ENCODE peak calls at places on chromosomes 6 and 20, in nine cellular contexts. S, H, M, R, Y, F, D, Q and A are unnamed samples.

GRCh38 chr6:15989397-15989796 is 139.5 kb upstream of the MYLIP start:
- DNase-seq in Y (no peak), R (no peak), S (peak; percentile 72), D (no peak), M (no peak), F (no peak), Q (no peak), H (no peak), A (no peak)

GRCh38 chr6:81734081-81734480 is 18.4 kb downstream of the TENT5A start:
- DNase-seq in F (no peak), H (no peak), Q (no peak), Y (no peak), S (no peak), M (peak; percentile 46), R (no peak), D (peak; percentile 49), A (no peak)

GRCh38 chr6:157732007-157732406 is 91.0 kb upstream of the SNX9 start:
- DNase-seq in F (no peak), H (no peak), S (no peak), R (no peak), D (no peak), Q (no peak), Y (no peak), M (no peak), A (no peak)

GRCh38 chr6:13873288-13874190 is 51.2 kb upstream of the RNF182 start:
- DNase-seq in Q (peak; percentile 88), Y (peak; percentile 92), H (peak; percentile 51), F (peak; percentile 58), R (no peak), M (peak; percentile 95), S (peak; percentile 5), D (peak; percentile 69), A (peak; percentile 49)

GRCh38 chr6:128284128-128284527 is 236.3 kb downstream of the PTPRK start:
- DNase-seq in M (no peak), R (no peak), D (no peak), Q (no peak), Y (no peak), H (no peak), F (no peak), S (no peak), A (no peak)

GRCh38 chr6:70956451-70957283 is at the start of gene B3GAT2:
- DNase-seq in M (peak; percentile 66), Q (no peak), D (no peak), Y (peak; percentile 70), F (peak; percentile 0), H (no peak), R (no peak), S (no peak), A (no peak)

GRCh38 chr6:106037060-106037459 is 49.1 kb upstream of the PRDM1 start:
- DNase-seq in R (no peak), Q (no peak), H (no peak), D (no peak), F (no peak), S (no peak), Y (no peak), M (no peak), A (no peak)

GRCh38 chr20:23132293-23132929 is 46.3 kb upstream of the CD93 start:
- DNase-seq in D (no peak), Q (peak; percentile 77), S (no peak), M (no peak), H (no peak), F (no peak), Y (no peak), R (no peak), A (no peak)

GRCh38 chr6:16737389-16737788 is 23.9 kb downstream of the ATXN1 start:
- DNase-seq in F (no peak), Y (no peak), R (no peak), H (no peak), M (peak; percentile 30), S (no peak), Q (no peak), D (no peak), A (no peak)

GRCh38 chr6:3737149-3737830 is 14.2 kb downstream of the PXDC1 start:
- DNase-seq in D (no peak), R (no peak), M (no peak), H (no peak), Q (no peak), F (no peak), S (no peak), Y (no peak), A (no peak)

GRCh38 chr6:683742-684440 is 9.0 kb downstream of the EXOC2 start:
- DNase-seq in H (no peak), S (no peak), Y (peak; percentile 63), D (no peak), R (no peak), Q (peak; percentile 80), F (no peak), M (peak; percentile 95), A (peak; percentile 38)

GRCh38 chr6:33826537-33826936 is 22.7 kb upstream of the MLN start:
- DNase-seq in M (no peak), S (no peak), Q (no peak), H (no peak), F (no peak), Y (no peak), R (no peak), D (no peak), A (no peak)

GRCh38 chr6:36495086-36495485 is 52.2 kb downstream of the STK38 start:
- DNase-seq in Q (no peak), F (no peak), M (no peak), S (no peak), D (no peak), Y (no peak), H (no peak), R (no peak), A (no peak)

DNA sequence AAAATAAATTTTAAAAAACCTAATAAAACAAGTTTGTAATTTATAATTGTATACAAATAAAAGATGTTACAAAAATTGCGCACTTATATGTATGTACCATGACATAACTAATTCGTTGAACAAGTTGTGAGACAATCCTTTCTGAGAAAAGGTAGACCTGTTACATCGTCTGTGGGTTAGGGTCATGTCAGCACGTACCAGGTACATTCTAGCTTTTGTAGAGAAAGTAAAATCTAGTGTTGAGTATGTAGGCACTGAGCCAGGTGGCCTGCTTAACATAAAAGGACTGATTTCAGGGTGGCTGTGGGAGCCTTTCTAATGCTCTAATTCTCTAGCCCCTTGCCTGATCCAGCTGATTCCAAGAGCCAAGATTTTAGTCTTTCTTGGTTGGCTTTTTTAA is 10.4 kb downstream of the RPL7L1 start:
- DNase-seq in H (no peak), M (peak; percentile 41), F (no peak), S (no peak), D (no peak), Q (no peak), Y (no peak), R (no peak), A (no peak)
- H3K27ac ChIP-seq in H (peak overlapping the region; percentile 98), M (peak overlapping the region; percentile 94), F (peak overlapping the region; percentile 99), S (peak overlapping the region; percentile 88), D (peak overlapping the region; percentile 94), Q (no peak overlapping the region), Y (peak overlapping the region; percentile 97), R (peak overlapping the region; percentile 96), A (peak overlapping the region; percentile 94)

DNA sequence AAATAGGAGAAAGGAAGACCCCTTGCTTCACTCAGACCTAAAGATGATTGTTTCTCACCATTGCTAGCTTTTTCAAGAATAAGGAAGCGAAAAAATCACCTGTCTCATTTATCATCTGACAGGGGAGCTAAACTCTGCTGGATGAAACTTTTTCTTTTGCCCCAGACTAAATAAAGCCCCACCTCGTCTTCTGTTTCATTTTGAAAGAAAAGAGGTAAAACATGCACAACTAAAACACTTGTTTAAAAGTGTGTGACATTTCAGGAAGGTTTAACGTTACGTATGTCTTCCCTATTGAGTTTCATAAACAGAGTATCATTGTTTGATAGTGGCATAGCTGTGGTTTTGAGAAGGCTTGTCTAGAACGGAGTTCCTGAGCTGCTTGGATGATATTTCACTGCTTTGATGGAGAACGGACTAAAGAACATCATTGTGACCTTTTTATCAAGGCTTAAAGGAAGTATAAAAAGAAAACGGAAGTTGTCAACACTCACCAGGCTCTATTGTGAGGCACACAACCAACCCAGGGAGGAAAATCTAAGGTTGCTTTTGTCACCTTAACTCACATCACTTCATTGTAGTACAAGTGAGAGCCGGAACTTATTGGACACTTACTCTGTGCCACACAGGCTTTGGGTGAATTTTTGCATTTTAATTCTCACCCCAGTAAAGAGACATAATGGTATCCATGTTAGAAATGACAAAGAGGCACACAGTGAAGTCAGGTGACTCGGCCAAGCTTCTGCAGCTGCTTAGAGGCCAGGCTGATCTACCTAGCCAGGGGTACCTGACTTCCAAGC is 29.5 kb downstream of the TSHZ2 start:
- DNase-seq in D (no peak), F (no peak), Y (no peak), M (no peak), Q (no peak), R (no peak), S (peak; percentile 55), H (no peak), A (no peak)
- TF ChIP-seq REST in D (no peak), F (no peak), Y (no peak), M (no peak), Q (no peak), R (no peak), S (no peak), H (no peak), A (no peak)

GRCh38 chr6:48564036-48564820 is 453.2 kb upstream of the PTCHD4 start:
- DNase-seq in D (no peak), Y (no peak), Q (no peak), F (no peak), R (no peak), M (peak; percentile 50), H (no peak), S (no peak), A (no peak)
- H3K27ac ChIP-seq in D (no peak overlapping the region), Y (no peak overlapping the region), Q (no peak overlapping the region), F (no peak overlapping the region), R (no peak overlapping the region), M (peak overlapping the region; percentile 40), H (no peak overlapping the region), S (no peak overlapping the region), A (no peak overlapping the region)

GRCh38 chr6:166908812-166909211 is 47.5 kb downstream of the RNASET2 start:
- DNase-seq in F (no peak), R (no peak), D (no peak), H (no peak), M (no peak), S (no peak), Q (no peak), Y (no peak), A (no peak)

GRCh38 chr6:166907373-166907841 is 48.9 kb downstream of the RNASET2 start:
- DNase-seq in Y (no peak), D (no peak), H (no peak), S (peak; percentile 53), Q (peak; percentile 24), R (no peak), F (no peak), M (no peak), A (no peak)

GRCh38 chr6:166911248-166911677 is 45.1 kb downstream of the RNASET2 start:
- DNase-seq in Y (no peak), R (no peak), H (no peak), M (no peak), S (no peak), Q (peak; percentile 51), F (no peak), D (no peak), A (no peak)

GRCh38 chr6:166907871-166908806 is 48.2 kb downstream of the RNASET2 start:
- DNase-seq in Y (no peak), D (peak; percentile 27), H (no peak), R (no peak), F (no peak), S (no peak), M (no peak), Q (no peak), A (no peak)

DNA sequence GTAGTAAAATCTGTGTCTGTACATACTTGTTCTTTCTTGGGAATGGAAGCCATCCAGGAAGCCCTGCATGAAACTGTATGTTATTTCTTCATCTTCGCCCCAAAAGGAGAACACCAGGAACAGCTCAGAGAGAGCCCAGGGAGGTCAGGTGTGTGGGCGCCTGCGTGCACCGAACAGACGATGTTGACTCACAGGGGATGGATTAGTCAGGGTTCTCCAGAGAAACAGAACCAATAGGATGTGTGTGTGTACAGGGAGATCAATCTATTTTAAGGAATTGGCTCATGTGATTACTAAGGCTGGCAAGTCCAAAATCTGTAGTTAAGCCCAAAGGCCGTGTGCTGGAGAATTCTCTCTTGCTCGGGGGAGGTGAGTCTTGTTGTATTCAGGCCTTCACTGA is 45.7 kb downstream of the RNASET2 start:
- DNase-seq in M (no peak), Y (no peak), Q (peak; percentile 34), R (no peak), F (no peak), S (no peak), D (no peak), H (no peak), A (no peak)
- TF ChIP-seq REST in M (no peak), Y (no peak), Q (no peak), R (no peak), F (no peak), S (no peak), D (no peak), H (no peak), A (no peak)